ENCODE peak calls at places on chromosomes 11 and 22, in nine cellular contexts. S, M, K, R, V, I, Z, O and E are unnamed samples.

GRCh38 chr11:72039108-72039850 is 40.6 kb downstream of the IL18BP start:
- DNase-seq in S (no peak), M (peak), K (no peak), R (peak), V (peak), I (peak), Z (peak), O (no peak), E (no peak)

GRCh38 chr11:117378966-117379865 is 51.6 kb downstream of the CEP164 start:
- DNase-seq in S (no peak), M (no peak), K (peak), R (no peak), V (no peak), I (no peak), Z (no peak), O (no peak), E (peak)

GRCh38 chr11:133506551-133507094 is 25.7 kb downstream of the OPCML start:
- DNase-seq in S (no peak), M (no peak), K (no peak), R (no peak), V (no peak), I (no peak), Z (no peak), O (no peak), E (no peak)

GRCh38 chr11:73784080-73784634 is 3.5 kb upstream of the MRPL48 start:
- DNase-seq in S (no peak), M (peak), K (no peak), R (no peak), V (no peak), I (no peak), Z (no peak), O (no peak), E (no peak)

GRCh38 chr11:131356201-131356600 is 14.2 kb upstream of the NTM start:
- DNase-seq in S (no peak), M (no peak), K (no peak), R (no peak), V (no peak), I (no peak), Z (no peak), O (no peak), E (no peak)

GRCh38 chr11:45815747-45816146 is 10.8 kb downstream of the SLC35C1 start:
- DNase-seq in S (no peak), M (peak), K (peak), R (no peak), V (no peak), I (no peak), Z (no peak), O (peak), E (no peak)

GRCh38 chr11:69700278-69701140 is 3.3 kb downstream of the FGF19 start:
- DNase-seq in S (peak), M (peak), K (peak), R (peak), V (no peak), I (peak), Z (peak), O (peak), E (peak)

GRCh38 chr22:45504703-45505341 is 2.1 kb downstream of the FBLN1 start:
- DNase-seq in S (peak), M (peak), K (no peak), R (peak), V (no peak), I (no peak), Z (no peak), O (no peak), E (no peak)

GRCh38 chr11:12089473-12089872 is 20.9 kb upstream of the MICAL2 start:
- DNase-seq in S (no peak), M (peak), K (no peak), R (peak), V (no peak), I (no peak), Z (no peak), O (no peak), E (no peak)

GRCh38 chr22:19879651-19879995 is 24.9 kb upstream of the GNB1L start:
- DNase-seq in S (no peak), M (no peak), K (no peak), R (no peak), V (no peak), I (no peak), Z (no peak), O (no peak), E (no peak)

GRCh38 chr11:128929991-128930390 is 12.7 kb downstream of the TP53AIP1 start:
- DNase-seq in S (no peak), M (peak), K (no peak), R (no peak), V (no peak), I (no peak), Z (no peak), O (no peak), E (no peak)

GRCh38 chr22:32020117-32020516 is 22.9 kb upstream of the SLC5A1 start:
- DNase-seq in S (no peak), M (peak), K (no peak), R (no peak), V (no peak), I (no peak), Z (no peak), O (no peak), E (no peak)

GRCh38 chr11:19367051-19367709 is 126.4 kb upstream of the E2F8 start:
- DNase-seq in S (peak), M (peak), K (no peak), R (no peak), V (no peak), I (no peak), Z (peak), O (no peak), E (no peak)

GRCh38 chr11:16605440-16605970 is 132.9 kb upstream of the C11orf58 start:
- DNase-seq in S (peak), M (peak), K (no peak), R (peak), V (no peak), I (peak), Z (peak), O (no peak), E (peak)

GRCh38 chr11:95296621-95297025 is 65.6 kb upstream of the SESN3 start:
- DNase-seq in S (no peak), M (no peak), K (no peak), R (no peak), V (no peak), I (no peak), Z (peak), O (no peak), E (no peak)

GRCh38 chr11:109309153-109309552 is 112.8 kb upstream of the C11orf87 start:
- DNase-seq in S (no peak), M (no peak), K (no peak), R (no peak), V (no peak), I (no peak), Z (no peak), O (no peak), E (no peak)

GRCh38 chr11:128492903-128493569 is 94.3 kb downstream of the ETS1 start:
- DNase-seq in S (no peak), M (no peak), K (no peak), R (no peak), V (no peak), I (no peak), Z (no peak), O (no peak), E (no peak)

GRCh38 chr11:45163956-45164575 is 17.6 kb downstream of the PRDM11 start:
- DNase-seq in S (no peak), M (peak), K (peak), R (no peak), V (no peak), I (no peak), Z (no peak), O (no peak), E (peak)

GRCh38 chr22:27466229-27466628 is 335.3 kb downstream of the MN1 start:
- DNase-seq in S (no peak), M (no peak), K (no peak), R (no peak), V (no peak), I (no peak), Z (no peak), O (no peak), E (no peak)

GRCh38 chr11:697028-697491 is 1.4 kb downstream of the TMEM80 start:
- DNase-seq in S (no peak), M (peak), K (no peak), R (no peak), V (no peak), I (no peak), Z (peak), O (no peak), E (no peak)

GRCh38 chr11:34468209-34468841 is 29.6 kb downstream of the CAT start:
- DNase-seq in S (no peak), M (peak), K (no peak), R (no peak), V (peak), I (peak), Z (peak), O (no peak), E (no peak)

GRCh38 chr22:22853713-22854112 is 33.9 kb upstream of the IGLL5 start:
- DNase-seq in S (no peak), M (no peak), K (no peak), R (no peak), V (no peak), I (no peak), Z (no peak), O (no peak), E (no peak)

GRCh38 chr11:71251159-71251721 is 1.1 kb downstream of the SHANK2 start:
- DNase-seq in S (no peak), M (no peak), K (no peak), R (no peak), V (peak), I (peak), Z (peak), O (peak), E (no peak)

GRCh38 chr11:65148657-65149056 is 14.3 kb upstream of the SYVN1 start:
- DNase-seq in S (no peak), M (no peak), K (no peak), R (no peak), V (no peak), I (no peak), Z (no peak), O (no peak), E (no peak)

GRCh38 chr11:68956142-68956541 is 24.6 kb downstream of the MRGPRD start:
- DNase-seq in S (no peak), M (no peak), K (peak), R (no peak), V (no peak), I (no peak), Z (no peak), O (no peak), E (no peak)

GRCh38 chr22:38656256-38657148 is at the start of the genes CBY1 and FAM227A:
- DNase-seq in S (peak), M (peak), K (peak), R (peak), V (peak), I (peak), Z (peak), O (peak), E (peak)
- TF ChIP-seq CTCF in S (peak), M (no peak), K (no peak), R (peak), V (no peak), I (no peak), Z (no peak), O (no peak), E (no peak)

DNA sequence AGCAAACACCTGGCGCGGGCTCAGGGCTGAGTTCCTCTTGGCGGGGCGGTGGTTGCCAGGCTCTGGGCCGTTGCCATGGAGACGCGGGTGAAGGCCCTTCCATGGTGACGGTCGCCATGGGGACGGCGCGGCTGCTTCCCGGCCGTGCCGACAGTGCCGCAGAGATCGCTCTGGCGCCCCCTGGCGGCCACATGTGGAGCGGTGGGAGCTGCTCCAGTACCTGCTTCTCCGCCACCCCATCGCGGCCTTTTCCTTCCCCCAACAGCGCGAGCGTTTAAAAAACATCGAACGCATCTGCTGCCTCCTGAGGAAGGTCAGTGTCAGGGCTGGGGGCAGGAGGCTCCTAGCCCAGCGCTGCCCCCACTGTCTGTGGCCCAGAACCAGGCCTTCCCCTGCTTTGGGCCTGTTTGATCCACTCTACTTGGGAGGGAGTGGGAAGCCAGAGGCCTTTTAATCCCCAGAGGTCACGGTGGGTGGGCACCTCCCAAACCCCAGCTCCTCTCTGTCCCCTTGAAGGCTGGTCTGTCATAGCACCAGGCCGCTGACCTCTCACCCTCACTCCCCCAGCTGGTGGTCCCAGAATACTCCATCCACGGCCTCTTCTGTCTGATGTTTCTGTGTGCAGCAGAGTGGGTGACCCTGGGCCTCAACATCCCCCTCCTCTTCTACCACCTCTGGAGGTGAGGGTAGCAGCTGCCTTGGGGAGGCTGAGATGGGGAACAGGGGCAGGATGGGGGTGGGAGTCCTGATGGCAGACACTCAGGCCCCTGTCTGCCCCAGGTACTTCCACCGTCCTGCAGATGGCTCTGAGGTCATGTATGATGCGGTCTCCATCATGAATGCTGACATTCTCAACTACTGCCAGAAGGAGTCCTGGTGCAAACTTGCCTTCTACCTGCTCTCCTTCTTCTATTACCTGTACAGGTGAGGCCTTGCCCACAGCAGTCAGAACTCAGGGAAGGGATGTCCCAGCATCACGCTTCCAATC is 4.8 kb downstream of the CNIH2 start:
- DNase-seq in S (peak), M (peak), K (peak), R (peak), V (peak), I (peak), Z (peak), O (peak), E (peak)
- TF ChIP-seq POLR2A in S (no peak), M (peak), K (no peak), R (peak), V (no peak), I (no peak), Z (no peak), O (no peak), E (no peak)

DNA sequence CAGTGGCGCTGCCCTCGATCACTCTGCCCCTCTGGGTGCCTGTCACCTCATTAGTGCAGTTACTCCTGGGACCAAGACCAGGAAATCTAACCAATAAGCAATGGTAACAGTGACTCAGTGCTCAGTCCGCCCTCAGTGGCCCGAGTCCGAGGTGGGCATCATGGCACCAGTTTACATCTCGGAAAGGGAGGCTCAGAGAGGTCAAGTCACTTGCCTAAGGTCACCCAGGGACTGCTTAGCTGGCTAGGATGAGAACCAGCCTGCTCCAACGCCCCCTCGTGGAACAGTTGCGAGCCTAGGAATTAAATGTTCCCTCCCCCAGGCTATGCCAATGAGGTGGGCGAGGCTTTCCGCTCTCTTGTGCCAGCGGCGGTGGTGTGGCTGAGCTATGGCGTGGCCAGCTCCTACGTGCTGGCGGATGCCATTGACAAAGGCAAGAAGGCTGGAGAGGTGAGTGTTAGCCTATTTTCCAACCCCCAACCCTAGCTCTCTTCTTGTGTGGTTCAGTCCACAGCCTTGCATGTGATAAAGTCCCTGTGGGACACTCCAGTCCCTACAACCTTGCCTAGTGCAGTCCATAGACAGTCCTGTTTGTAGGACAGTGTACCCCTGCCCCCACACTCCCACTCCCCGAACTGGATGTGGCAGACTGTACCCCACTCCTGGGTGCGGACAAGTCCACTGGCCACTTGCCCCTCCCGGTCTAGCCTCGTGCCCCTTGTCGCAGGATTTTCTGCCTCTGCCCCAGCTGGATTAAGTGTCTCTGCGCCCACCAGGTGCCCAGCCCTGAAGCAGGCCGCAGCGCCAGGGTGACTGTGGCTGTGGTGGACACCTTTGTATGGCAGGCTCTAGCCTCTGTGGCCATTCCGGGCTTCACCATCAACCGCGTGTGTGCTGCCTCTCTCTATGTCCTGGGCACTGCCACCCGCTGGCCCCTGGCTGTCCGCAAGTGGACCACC is 1.1 kb downstream of the MTFP1 start:
- DNase-seq in S (peak), M (peak), K (peak), R (peak), V (peak), I (peak), Z (peak), O (peak), E (peak)
- TF ChIP-seq CTCF in S (peak), M (peak), K (peak), R (peak), V (peak), I (no peak), Z (peak), O (peak), E (peak)

GRCh38 chr22:20920881-20921203 is 3.6 kb downstream of the CRKL start:
- DNase-seq in S (no peak), M (no peak), K (no peak), R (no peak), V (no peak), I (no peak), Z (no peak), O (no peak), E (no peak)
- TF ChIP-seq POLR2A in S (no peak), M (no peak), K (no peak), R (no peak), V (no peak), I (no peak), Z (no peak), O (no peak), E (no peak)